ENCODE peak calls at places on chromosomes 11 and 22, in seven cellular contexts. Q, L, C, H, T, O and E are unnamed samples.

GRCh38 chr22:39244496-39245129 is at the start of gene PDGFB:
- DNase-seq in Q (no peak), L (no peak), C (no peak), H (no peak), T (peak), O (no peak), E (no peak)

GRCh38 chr11:2837096-2837601 is 48.4 kb downstream of the CDKN1C start:
- DNase-seq in Q (no peak), L (no peak), C (no peak), H (no peak), T (peak), O (no peak), E (no peak)

GRCh38 chr11:32448232-32448631 is 12.9 kb upstream of the WT1 start:
- DNase-seq in Q (no peak), L (no peak), C (peak), H (no peak), T (no peak), O (no peak), E (no peak)

GRCh38 chr22:25084405-25085107 is 115.1 kb upstream of the CRYBB3 start:
- DNase-seq in Q (no peak), L (no peak), C (no peak), H (no peak), T (no peak), O (no peak), E (no peak)

GRCh38 chr11:67409261-67409666 is 5.4 kb downstream of the TBC1D10C start:
- DNase-seq in Q (peak), L (peak), C (no peak), H (peak), T (no peak), O (no peak), E (no peak)

GRCh38 chr11:60915250-60915914 is 1.4 kb downstream of the TMEM109 start:
- DNase-seq in Q (no peak), L (peak), C (no peak), H (peak), T (peak), O (no peak), E (no peak)

GRCh38 chr11:118916842-118917388 is 8.8 kb downstream of the BCL9L start:
- DNase-seq in Q (no peak), L (no peak), C (no peak), H (no peak), T (peak), O (peak), E (no peak)

GRCh38 chr22:48257690-48258065 is 1495.2 kb downstream of the TBC1D22A start:
- DNase-seq in Q (no peak), L (no peak), C (no peak), H (no peak), T (peak), O (no peak), E (no peak)

GRCh38 chr11:2390091-2390870 is 10.3 kb upstream of the TSSC4 start:
- DNase-seq in Q (no peak), L (no peak), C (no peak), H (no peak), T (no peak), O (peak), E (no peak)

GRCh38 chr22:44587004-44587793 is 89.2 kb upstream of the RTL6 start:
- DNase-seq in Q (peak), L (no peak), C (peak), H (no peak), T (peak), O (no peak), E (no peak)

GRCh38 chr11:6843670-6844069 is 1.8 kb upstream of the OR10A5 start:
- DNase-seq in Q (no peak), L (no peak), C (no peak), H (no peak), T (no peak), O (no peak), E (no peak)

GRCh38 chr11:65476632-65477270 is 22.1 kb upstream of the MALAT1 start:
- DNase-seq in Q (peak), L (no peak), C (no peak), H (no peak), T (peak), O (peak), E (no peak)

GRCh38 chr22:41482319-41482935 is 13.5 kb downstream of the ACO2 start:
- DNase-seq in Q (no peak), L (no peak), C (no peak), H (no peak), T (peak), O (no peak), E (no peak)

GRCh38 chr22:32080904-32081303 is 37.8 kb downstream of the SLC5A1 start:
- DNase-seq in Q (no peak), L (peak), C (peak), H (no peak), T (peak), O (no peak), E (peak)

GRCh38 chr11:18578975-18579598 is 9.4 kb downstream of the UEVLD start:
- DNase-seq in Q (no peak), L (no peak), C (no peak), H (no peak), T (no peak), O (no peak), E (no peak)

GRCh38 chr11:1180171-1180570 is 22.4 kb downstream of the MUC5AC start:
- DNase-seq in Q (no peak), L (no peak), C (no peak), H (no peak), T (no peak), O (no peak), E (no peak)

GRCh38 chr11:2138436-2139117 is 612 bp downstream of the IGF2 start:
- DNase-seq in Q (no peak), L (no peak), C (no peak), H (no peak), T (peak), O (no peak), E (no peak)

GRCh38 chr11:46381046-46381835 is at the start of gene MDK:
- DNase-seq in Q (peak), L (no peak), C (no peak), H (no peak), T (peak), O (no peak), E (no peak)

GRCh38 chr11:1487091-1487850 is 692 bp upstream of the MOB2 start:
- DNase-seq in Q (peak), L (no peak), C (no peak), H (no peak), T (no peak), O (no peak), E (no peak)

GRCh38 chr11:1827931-1828330 is 6.9 kb upstream of the SYT8 start:
- DNase-seq in Q (peak), L (no peak), C (no peak), H (no peak), T (no peak), O (no peak), E (no peak)

GRCh38 chr11:129694966-129695365 is 120.7 kb upstream of the TMEM45B start:
- DNase-seq in Q (peak), L (no peak), C (no peak), H (no peak), T (peak), O (no peak), E (no peak)

GRCh38 chr22:24289781-24290181 is 19.1 kb downstream of the SPECC1L start:
- DNase-seq in Q (no peak), L (no peak), C (no peak), H (no peak), T (peak), O (no peak), E (no peak)

GRCh38 chr11:9689721-9690120 is 25.8 kb downstream of the SWAP70 start:
- DNase-seq in Q (no peak), L (no peak), C (no peak), H (no peak), T (peak), O (no peak), E (no peak)

GRCh38 chr11:32434387-32435151 is 770 bp downstream of the WT1 start:
- DNase-seq in Q (no peak), L (no peak), C (no peak), H (no peak), T (no peak), O (no peak), E (no peak)

GRCh38 chr11:120091121-120091520 is 46.8 kb downstream of the TRIM29 start:
- DNase-seq in Q (no peak), L (no peak), C (no peak), H (no peak), T (no peak), O (no peak), E (no peak)

GRCh38 chr11:132312161-132312560 is 941.7 kb downstream of the NTM start:
- DNase-seq in Q (no peak), L (no peak), C (no peak), H (no peak), T (peak), O (no peak), E (no peak)

GRCh38 chr11:1880746-1881441 is 10.8 kb downstream of the PRR33 start:
- DNase-seq in Q (peak), L (no peak), C (no peak), H (no peak), T (no peak), O (no peak), E (no peak)

GRCh38 chr11:103051158-103051801 is 40.7 kb downstream of the DCUN1D5 start:
- DNase-seq in Q (no peak), L (no peak), C (no peak), H (no peak), T (peak), O (no peak), E (no peak)

GRCh38 chr11:110979696-110980095 is 265.8 kb upstream of the POU2AF2 start:
- DNase-seq in Q (no peak), L (no peak), C (no peak), H (no peak), T (peak), O (no peak), E (no peak)

GRCh38 chr11:92122561-92122960 is 102.1 kb upstream of the FAT3 start:
- DNase-seq in Q (no peak), L (no peak), C (no peak), H (no peak), T (peak), O (no peak), E (no peak)